ENCODE peak calls at places on chromosomes 13 and 19, in four cellular contexts. R, Z, W and N are unnamed samples.

GRCh38 chr13:80036845-80037504 is 304.0 kb downstream of the SPRY2 start:
- DNase-seq in R (no peak), Z (no peak), W (no peak), N (no peak)

GRCh38 chr19:45376045-45376724 is 5.8 kb upstream of the ERCC2 start:
- DNase-seq in R (peak; percentile 89), W (peak; percentile 56), Z (no peak), N (peak; percentile 88)

GRCh38 chr13:114035583-114036501 is 62.0 kb upstream of the C13orf46 start:
- DNase-seq in W (no peak), Z (no peak), R (no peak), N (peak; percentile 40)

GRCh38 chr13:111281751-111282311 is 38.6 kb upstream of the TEX29 start:
- DNase-seq in R (peak; percentile 30), Z (no peak), W (no peak), N (peak; percentile 55)

GRCh38 chr13:61833228-61833627 is 417.6 kb upstream of the PCDH20 start:
- DNase-seq in W (peak; percentile 2), R (no peak), Z (no peak), N (no peak)

GRCh38 chr19:4373601-4374441 is 26.5 kb downstream of the SH3GL1 start:
- DNase-seq in R (peak; percentile 35), Z (no peak), W (no peak), N (peak; percentile 50)

GRCh38 chr13:74930402-74931165 is 551.4 kb downstream of the TBC1D4 start:
- DNase-seq in Z (no peak), W (peak; percentile 81), R (peak; percentile 24), N (peak; percentile 93)

GRCh38 chr13:105139380-105140285 is 1395.8 kb downstream of the EFNB2 start:
- DNase-seq in Z (peak; percentile 70), W (no peak), R (no peak), N (peak; percentile 51)

GRCh38 chr19:48818234-48818823 is 7.5 kb upstream of the BCAT2 start:
- DNase-seq in R (no peak), Z (no peak), W (no peak), N (no peak)

GRCh38 chr13:100044936-100045335 is 44.0 kb upstream of the PCCA start:
- DNase-seq in R (no peak), Z (no peak), W (no peak), N (no peak)

GRCh38 chr19:7679771-7680605 is 645 bp upstream of the TRAPPC5 start:
- DNase-seq in R (no peak), W (no peak), Z (no peak), N (no peak)

GRCh38 chr13:26420282-26420960 is 137.1 kb upstream of the WASF3 start:
- DNase-seq in Z (no peak), W (no peak), R (no peak), N (no peak)

GRCh38 chr13:100210966-100211710 is 122.2 kb downstream of the PCCA start:
- DNase-seq in W (no peak), Z (no peak), R (no peak), N (peak; percentile 45)

GRCh38 chr19:42197375-42197817 is 20.1 kb downstream of the DEDD2 start:
- DNase-seq in W (peak; percentile 41), Z (no peak), R (no peak), N (no peak)

GRCh38 chr13:93248627-93249047 is 22.0 kb downstream of the GPC6 start:
- DNase-seq in R (no peak), Z (no peak), W (peak; percentile 49), N (no peak)

GRCh38 chr13:38636756-38637155 is 50.1 kb upstream of the FREM2 start:
- DNase-seq in Z (no peak), W (peak; percentile 75), R (no peak), N (no peak)

GRCh38 chr13:30679483-30680330 is 55.6 kb upstream of the ALOX5AP start:
- DNase-seq in W (peak; percentile 43), R (no peak), Z (peak; percentile 23), N (peak; percentile 51)

GRCh38 chr13:23609414-23610186 is 39.4 kb downstream of the TNFRSF19 start:
- DNase-seq in W (peak; percentile 34), Z (no peak), R (no peak), N (peak; percentile 70)
- H3K4me3 ChIP-seq in W (no peak overlapping the region), Z (no peak overlapping the region), R (no peak overlapping the region), N (no peak overlapping the region)

GRCh38 chr19:50204081-50204428 is 633 bp downstream of the MYH14 start:
- DNase-seq in R (no peak), W (no peak), Z (no peak), N (no peak)
- H3K4me3 ChIP-seq in R (no peak overlapping the region), W (peak overlapping the region; percentile 19), Z (no peak overlapping the region), N (no peak overlapping the region)

DNA sequence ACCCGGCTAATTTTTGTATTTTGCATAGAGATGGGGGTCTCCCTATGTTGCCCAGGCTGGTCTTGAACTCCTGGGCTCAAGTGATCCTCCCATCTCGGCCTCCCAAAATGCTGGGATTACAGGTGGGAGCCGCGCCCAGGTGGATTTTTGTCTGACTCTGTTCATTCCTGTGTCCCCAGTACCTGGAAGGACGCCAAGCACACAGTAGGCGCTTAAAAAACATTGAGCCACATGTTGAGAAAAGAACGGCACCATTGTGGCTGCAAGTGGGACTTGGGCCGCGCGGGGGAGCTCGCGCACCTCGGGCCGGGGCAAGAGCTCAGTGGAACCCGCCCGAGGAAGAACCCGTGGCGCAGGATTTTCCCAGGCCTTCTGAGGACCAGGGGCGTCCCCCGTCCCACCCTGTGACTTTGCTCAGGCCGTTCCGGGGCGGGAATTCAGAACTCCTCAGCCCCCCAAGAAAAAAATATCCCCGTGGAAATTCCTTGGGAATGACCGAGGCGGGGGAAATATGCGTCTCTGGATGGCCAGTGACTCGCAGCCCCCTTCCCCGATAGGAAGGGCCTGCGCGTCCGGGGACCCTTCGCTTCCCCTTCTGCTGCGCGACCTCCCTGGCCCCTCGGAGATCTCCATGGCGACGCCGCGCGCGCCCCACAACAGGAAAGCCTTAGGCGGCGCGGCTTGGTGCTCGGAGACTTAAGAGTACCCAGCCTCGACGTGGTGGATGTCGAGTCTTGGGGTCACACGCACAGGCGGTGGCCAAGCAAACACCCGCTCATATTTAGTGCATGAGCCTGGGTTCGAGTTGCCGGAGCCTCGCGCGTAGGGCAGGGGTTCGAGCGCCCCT is 1.4 kb upstream of the ICAM1 start:
- DNase-seq in W (peak; percentile 76), Z (peak; percentile 83), R (no peak), N (peak; percentile 64)
- H3K4me3 ChIP-seq in W (peak overlapping the region; percentile 39), Z (peak overlapping the region; percentile 78), R (no peak overlapping the region), N (peak overlapping the region; percentile 24)

GRCh38 chr19:14149509-14149994 is 13.2 kb upstream of the ASF1B start:
- DNase-seq in W (peak; percentile 22), Z (peak; percentile 74), R (no peak), N (peak; percentile 24)
- H3K4me3 ChIP-seq in W (no peak overlapping the region), Z (peak overlapping the region; percentile 61), R (peak overlapping the region; percentile 15), N (peak overlapping the region; percentile 2)

GRCh38 chr13:28754698-28755545 is 36.2 kb upstream of the SLC46A3 start:
- DNase-seq in W (no peak), Z (no peak), R (no peak), N (no peak)
- H3K4me3 ChIP-seq in W (no peak overlapping the region), Z (peak overlapping the region; percentile 21), R (no peak overlapping the region), N (no peak overlapping the region)

GRCh38 chr19:17953316-17953801 is 13.5 kb upstream of the KCNN1 start:
- DNase-seq in Z (no peak), R (no peak), W (no peak), N (no peak)
- H3K4me3 ChIP-seq in Z (no peak overlapping the region), R (no peak overlapping the region), W (no peak overlapping the region), N (no peak overlapping the region)

DNA sequence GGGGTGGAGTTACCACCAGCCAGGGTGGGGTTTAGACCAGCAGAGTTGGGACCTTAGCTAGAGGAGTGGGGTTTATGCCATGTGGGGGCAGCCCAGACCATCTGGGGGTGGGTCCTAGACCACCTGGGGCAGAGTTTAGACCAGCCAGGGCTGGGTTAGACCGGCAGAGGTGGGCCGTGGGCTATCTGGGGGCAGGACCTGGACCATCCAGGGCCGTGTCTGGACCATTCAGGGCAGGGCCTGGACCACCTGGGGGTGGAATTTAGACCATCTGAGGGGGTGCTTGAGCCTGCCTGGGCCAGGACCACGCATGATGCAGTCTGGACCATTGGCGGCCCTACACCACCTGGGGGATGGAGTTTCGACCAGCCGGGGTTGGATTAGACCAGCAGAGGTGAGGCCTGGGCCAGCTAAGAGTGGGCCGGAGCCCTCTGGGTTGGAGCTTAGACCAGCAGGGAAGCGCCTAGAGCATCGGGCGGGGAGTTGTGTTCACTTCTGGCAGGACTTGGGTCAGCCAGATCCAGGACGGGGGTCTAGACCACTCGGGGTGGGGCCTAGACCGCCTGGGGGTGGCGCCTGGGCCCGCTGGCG is 9.9 kb upstream of the CACNG6 start:
- DNase-seq in R (no peak), Z (no peak), W (no peak), N (no peak)
- H3K4me3 ChIP-seq in R (no peak overlapping the region), Z (no peak overlapping the region), W (no peak overlapping the region), N (no peak overlapping the region)

DNA sequence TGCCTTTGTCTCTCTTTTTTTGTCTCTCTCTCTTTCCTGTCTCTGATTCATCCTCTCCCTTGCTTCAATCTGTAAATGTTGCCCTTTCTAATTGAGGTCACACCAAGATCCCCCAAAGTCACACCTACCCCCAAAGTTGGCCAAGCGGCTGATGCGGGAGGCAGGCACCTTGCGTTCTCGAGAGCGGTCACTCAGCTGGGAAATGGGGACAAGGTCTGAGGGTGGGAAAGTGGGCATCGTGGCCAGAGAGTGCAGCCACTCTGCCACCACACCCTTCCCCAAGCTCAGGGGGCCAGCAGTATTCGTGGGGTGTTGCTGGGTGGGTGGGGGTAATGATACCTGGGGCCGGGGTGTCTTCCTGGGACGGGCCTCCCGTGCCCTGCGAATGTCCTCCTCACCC is 2.7 kb downstream of the COQ8B start:
- DNase-seq in Z (no peak), W (no peak), R (no peak), N (no peak)
- H3K4me3 ChIP-seq in Z (no peak overlapping the region), W (peak overlapping the region; percentile 70), R (peak overlapping the region; percentile 60), N (no peak overlapping the region)

DNA sequence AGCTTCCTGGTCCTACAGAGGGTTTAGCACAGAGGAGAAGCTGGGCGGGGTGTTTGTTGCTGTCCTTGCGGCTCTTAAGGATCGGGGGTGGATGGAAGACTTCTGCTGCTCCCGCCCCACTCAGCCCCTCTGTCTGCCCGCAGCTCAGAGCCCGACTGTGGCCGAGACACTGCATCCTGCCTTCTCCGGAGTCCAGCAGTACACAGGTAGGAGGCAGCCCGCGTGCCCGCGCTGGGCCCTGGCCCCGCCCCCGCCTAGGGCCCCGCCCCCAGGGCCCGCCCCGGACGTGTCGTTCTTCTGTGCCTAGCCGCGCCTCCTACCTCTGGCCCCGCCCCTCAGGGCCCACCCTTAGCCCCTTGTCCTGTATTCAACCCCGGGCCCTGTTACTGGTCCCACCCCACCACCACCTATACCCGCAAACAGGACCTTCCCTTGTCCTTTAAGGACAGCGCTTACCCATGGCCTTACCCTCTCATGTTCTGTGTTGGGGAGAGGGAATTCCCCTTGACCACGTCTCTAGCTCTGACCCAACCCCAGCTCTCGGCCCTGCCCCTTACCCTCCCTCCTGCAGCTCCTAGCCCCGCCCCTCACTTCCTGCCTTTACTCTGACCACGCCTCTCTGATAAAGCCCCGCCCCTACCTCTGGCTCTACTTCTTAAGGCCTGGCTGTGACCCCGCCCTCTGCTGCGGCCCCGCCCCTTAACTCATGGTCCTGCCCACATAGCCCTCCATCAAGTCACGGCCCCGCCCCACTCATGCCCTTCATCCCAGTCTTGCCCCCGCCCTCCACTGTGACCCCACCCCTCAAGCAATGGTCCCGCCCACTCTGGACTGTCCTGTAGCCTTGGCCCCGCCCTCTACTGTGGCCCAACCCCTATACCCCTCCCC is 60.5 kb downstream of the CELF5 start:
- DNase-seq in R (no peak), Z (peak; percentile 49), W (peak; percentile 85), N (peak; percentile 21)
- H3K4me3 ChIP-seq in R (peak overlapping the region; percentile 27), Z (peak overlapping the region; percentile 44), W (peak overlapping the region; percentile 15), N (no peak overlapping the region)